ENCODE peak calls at places on chromosome 11, in four cellular contexts. S is GM12878, J is HCT116, P is K562. U is an unnamed sample.

GRCh38 chr11:29280452-29280851 is 736.4 kb downstream of the KCNA4 start:
- DNase-seq in P (no peak), S (no peak), J (no peak), U (no peak)

GRCh38 chr11:72975778-72976520 is 161.7 kb downstream of the ATG16L2 start:
- DNase-seq in S (no peak), J (no peak), P (no peak), U (no peak)

GRCh38 chr11:65108469-65109123 is 3.1 kb upstream of the TM7SF2 start:
- DNase-seq in P (no peak), J (no peak), S (no peak), U (no peak)

GRCh38 chr11:67633758-67634365 is 4.1 kb upstream of the NUDT8 start:
- DNase-seq in P (no peak), J (no peak), S (no peak), U (no peak)

GRCh38 chr11:128193633-128194032 is 393.7 kb downstream of the ETS1 start:
- DNase-seq in J (no peak), S (no peak), P (no peak), U (no peak)

GRCh38 chr11:37230865-37231264 is 632.8 kb upstream of the RAG2 start:
- DNase-seq in P (no peak), J (no peak), S (no peak), U (no peak)

GRCh38 chr11:118353084-118353710 is 6.2 kb upstream of the UBE4A start:
- DNase-seq in P (no peak), S (no peak), J (no peak), U (no peak)

GRCh38 chr11:84685149-84685548 is 942.0 kb downstream of the DLG2 start:
- DNase-seq in J (no peak), P (no peak), S (no peak), U (no peak)

GRCh38 chr11:44255406-44256071 is 54.4 kb downstream of the ALX4 start:
- DNase-seq in P (no peak), J (no peak), S (no peak), U (peak; percentile 22)

GRCh38 chr11:125166347-125166841 is 1.8 kb downstream of the PKNOX2 start:
- DNase-seq in S (no peak), P (no peak), J (no peak), U (peak; percentile 64)
- TF ChIP-seq EGR1 in S (no peak), P (no peak), J (no peak), U (no peak)

DNA sequence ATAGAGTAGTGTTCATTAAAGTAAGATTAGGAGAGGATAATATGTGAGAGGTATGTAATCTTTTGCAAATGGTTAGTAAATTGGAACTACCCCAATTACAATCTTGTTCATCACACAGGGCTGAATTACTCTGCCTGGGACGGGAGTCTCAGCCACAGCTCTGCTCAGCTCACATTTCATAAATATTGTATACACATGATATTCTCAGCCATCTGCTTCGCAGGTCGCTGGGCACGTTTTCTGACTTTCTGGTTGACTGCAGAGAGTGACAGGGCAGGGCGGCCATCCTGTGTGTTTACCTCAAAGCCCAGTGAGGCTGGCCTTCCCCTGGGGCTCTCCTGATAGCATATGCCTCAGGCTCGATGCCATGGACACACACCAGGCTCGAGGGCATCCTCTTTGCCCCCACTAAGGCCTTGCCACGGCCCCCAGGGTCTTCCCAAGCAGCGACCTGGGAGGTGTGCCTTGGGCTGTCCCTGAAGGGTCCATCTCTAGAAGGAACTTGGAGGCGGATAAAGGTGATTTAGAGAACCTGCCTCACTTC is 345.0 kb downstream of the CADM1 start:
- DNase-seq in P (no peak), J (no peak), S (no peak), U (no peak)
- TF ChIP-seq EGR1 in P (no peak), J (no peak), S (no peak), U (no peak)

GRCh38 chr11:11510939-11511338 is 110.9 kb downstream of the GALNT18 start:
- DNase-seq in S (no peak), J (no peak), P (no peak), U (no peak)
- TF ChIP-seq EGR1 in S (no peak), J (no peak), P (no peak), U (no peak)

GRCh38 chr11:102367364-102367763 is 20.4 kb downstream of the BIRC2 start:
- DNase-seq in J (no peak), P (peak; percentile 10), S (no peak), U (no peak)

GRCh38 chr11:102364991-102365390 is 18.0 kb downstream of the BIRC2 start:
- DNase-seq in S (no peak), P (no peak), J (no peak), U (no peak)

GRCh38 chr11:102368472-102368871 is 21.5 kb downstream of the BIRC2 start:
- DNase-seq in P (no peak), S (peak; percentile 90), J (no peak), U (no peak)
- TF ChIP-seq EGR1 in P (no peak), S (no peak), J (no peak), U (no peak)

GRCh38 chr11:70493089-70493474 is 94.8 kb downstream of the CTTN start:
- DNase-seq in J (no peak), S (no peak), P (no peak), U (no peak)
- TF ChIP-seq EGR1 in J (no peak), S (no peak), P (no peak), U (no peak)